ENCODE peak calls at places on chromosomes 16 and 17, in ten cellular contexts. D is heart right ventricle, K is GM20000, J is endothelial cell, L is left lung, N is left ventricle myocardium inferior, C is lower lobe of right lung, U is AG10803, H is PC-3, E is B cell. O is an unnamed sample.
A peak's percentile ranks its signal among the peaks of the same experiment; 100 is the strongest.

GRCh38 chr16:83717814-83718213 is 90.0 kb upstream of the HSBP1 start:
- DNase-seq in H (no peak), N (no peak), K (no peak), U (peak; percentile 86), D (peak; percentile 20), E (no peak), J (no peak), C (no peak), L (no peak), O (peak; percentile 61)

GRCh38 chr17:41212524-41213169 is 13.8 kb upstream of the KRTAP9-2 start:
- DNase-seq in D (no peak), E (no peak), U (no peak), C (no peak), N (no peak), K (no peak), J (no peak), H (peak; percentile 2), L (no peak), O (no peak)

GRCh38 chr16:24645739-24646645 is 83.5 kb upstream of the TNRC6A start:
- DNase-seq in U (peak; percentile 99), N (no peak), H (peak; percentile 98), L (no peak), K (no peak), J (no peak), D (no peak), C (no peak), E (no peak), O (peak; percentile 100)

GRCh38 chr17:60827920-60828319 is 150.3 kb downstream of the BCAS3 start:
- DNase-seq in L (no peak), U (peak; percentile 77), D (no peak), H (no peak), E (no peak), J (no peak), N (no peak), C (no peak), K (no peak), O (no peak)

GRCh38 chr16:88283596-88283995 is 99.2 kb upstream of the ZNF469 start:
- DNase-seq in E (no peak), C (no peak), H (no peak), U (no peak), K (no peak), J (no peak), L (no peak), N (peak; percentile 4), D (no peak), O (no peak)

GRCh38 chr16:51637744-51638100 is 486.7 kb upstream of the SALL1 start:
- DNase-seq in D (no peak), K (no peak), H (no peak), C (no peak), L (no peak), J (no peak), U (peak; percentile 11), N (no peak), E (no peak), O (no peak)

GRCh38 chr17:81011951-81012350 is 20.3 kb downstream of the CHMP6 start:
- DNase-seq in E (no peak), N (no peak), C (no peak), H (no peak), L (no peak), K (no peak), D (no peak), U (no peak), J (no peak), O (no peak)

GRCh38 chr16:87286839-87287626 is 30.2 kb downstream of the C16orf95 start:
- DNase-seq in L (no peak), K (no peak), U (no peak), D (no peak), C (no peak), E (no peak), J (no peak), H (no peak), N (no peak), O (no peak)

GRCh38 chr17:77036841-77037381 is 103.9 kb upstream of the SEC14L1 start:
- DNase-seq in D (no peak), J (no peak), N (peak; percentile 18), H (no peak), C (no peak), K (no peak), E (no peak), L (no peak), U (no peak), O (no peak)

GRCh38 chr17:76478730-76479514 is 11.5 kb downstream of the AANAT start:
- DNase-seq in C (no peak), L (no peak), K (no peak), E (no peak), N (no peak), U (no peak), J (no peak), D (no peak), H (no peak), O (no peak)

GRCh38 chr16:866252-866651 is 65.7 kb upstream of the GNG13 start:
- DNase-seq in C (no peak), H (no peak), K (no peak), E (no peak), U (no peak), L (no peak), J (no peak), D (no peak), N (no peak), O (no peak)

GRCh38 chr17:3852561-3852960 is 6.5 kb upstream of the NCBP3 start:
- DNase-seq in C (no peak), J (no peak), N (no peak), H (no peak), U (no peak), L (no peak), K (peak; percentile 13), E (no peak), D (no peak), O (no peak)

GRCh38 chr17:670286-670685 is 44.4 kb downstream of the VPS53 start:
- DNase-seq in E (no peak), C (no peak), J (no peak), K (no peak), L (no peak), N (no peak), U (no peak), H (no peak), D (no peak), O (no peak)

DNA sequence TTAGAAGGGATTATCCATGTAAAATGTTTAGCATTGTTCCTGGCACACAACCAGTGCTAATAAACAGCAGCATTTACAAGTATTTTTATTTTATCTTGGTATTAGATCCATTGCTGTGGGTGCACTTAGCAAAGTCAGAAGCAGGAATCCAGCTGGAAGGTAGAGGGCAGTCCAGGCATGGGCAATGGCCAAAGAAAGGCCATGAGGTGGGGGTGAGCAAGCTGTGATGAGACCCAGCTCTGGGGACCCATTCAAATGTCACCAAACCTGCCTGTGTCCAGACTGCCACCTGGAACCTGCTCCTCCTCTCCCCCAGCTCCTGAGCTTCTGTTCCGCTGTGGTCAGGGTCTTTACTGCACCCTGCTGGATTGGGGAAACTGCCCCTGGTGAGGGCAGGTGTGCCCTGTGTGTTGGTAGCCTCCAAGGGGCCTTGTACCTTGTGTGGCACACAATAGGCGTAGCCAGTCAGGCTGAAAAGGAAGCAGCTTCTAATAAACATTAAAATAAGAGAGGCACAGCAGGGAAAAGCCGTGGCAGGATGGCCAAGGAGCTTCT is 118.0 kb upstream of the CRHR1 start:
- DNase-seq in D (no peak), U (no peak), K (no peak), J (no peak), E (no peak), C (no peak), H (peak; percentile 17), N (no peak), L (no peak), O (no peak)
- TF ChIP-seq CTCF in D (no peak), U (no peak), K (no peak), J (no peak), E (no peak), C (no peak), H (peak; percentile 57), N (no peak), L (no peak), O (no peak)

GRCh38 chr16:17246974-17247718 is 223.6 kb downstream of the XYLT1 start:
- DNase-seq in K (no peak), J (no peak), U (no peak), C (no peak), N (no peak), L (no peak), D (no peak), H (no peak), E (no peak), O (no peak)

GRCh38 chr16:17245727-17246576 is 224.8 kb downstream of the XYLT1 start:
- DNase-seq in L (no peak), J (no peak), K (no peak), N (no peak), U (no peak), H (no peak), C (no peak), D (no peak), E (no peak), O (no peak)

GRCh38 chr16:17252064-17252463 is 218.7 kb downstream of the XYLT1 start:
- DNase-seq in J (no peak), D (no peak), L (no peak), E (no peak), K (no peak), H (no peak), U (peak; percentile 24), N (no peak), C (no peak), O (no peak)

GRCh38 chr16:17246577-17246885 is 224.2 kb downstream of the XYLT1 start:
- DNase-seq in L (no peak), H (no peak), N (no peak), K (no peak), J (no peak), U (no peak), E (no peak), C (no peak), D (no peak), O (no peak)

DNA sequence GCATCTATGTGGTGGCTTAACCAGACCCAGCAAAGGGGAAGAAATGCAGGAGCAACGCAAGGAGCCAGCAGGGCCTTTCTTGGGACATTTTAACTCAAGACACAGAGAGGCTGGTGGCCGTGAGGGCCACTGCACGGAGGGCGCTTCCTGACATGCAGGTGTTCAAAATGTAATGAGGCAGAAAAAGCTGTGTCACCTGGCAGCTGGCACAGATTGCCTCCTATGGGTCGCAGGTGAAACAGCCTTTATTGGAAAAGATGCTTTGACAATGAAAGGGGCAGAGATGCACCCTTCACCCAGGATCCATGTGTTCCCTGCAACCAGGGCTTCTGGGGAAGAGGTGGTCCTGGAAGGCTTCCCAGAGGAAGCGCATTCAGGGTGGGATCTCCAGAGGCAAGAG is 219.3 kb downstream of the XYLT1 start:
- DNase-seq in C (no peak), N (no peak), J (no peak), H (no peak), E (no peak), L (no peak), K (no peak), D (no peak), U (no peak), O (no peak)
- TF ChIP-seq CTCF in C (no peak), N (no peak), J (no peak), H (no peak), E (no peak), L (no peak), K (no peak), D (no peak), U (no peak), O (no peak)

GRCh38 chr17:75003070-75003956 is 9.2 kb upstream of the MRPL58 start:
- DNase-seq in H (no peak), D (no peak), J (no peak), E (no peak), L (no peak), N (no peak), U (no peak), C (no peak), K (peak; percentile 13), O (no peak)
- TF ChIP-seq CTCF in H (no peak), D (no peak), J (no peak), E (no peak), L (no peak), N (no peak), U (no peak), C (no peak), K (no peak), O (no peak)

GRCh38 chr16:12907670-12908233 is 6.4 kb downstream of the SHISA9 start:
- DNase-seq in C (no peak), D (no peak), L (no peak), K (no peak), H (peak; percentile 33), J (no peak), E (no peak), U (no peak), N (no peak), O (no peak)
- TF ChIP-seq CTCF in C (no peak), D (no peak), L (no peak), K (peak; percentile 3), H (peak; percentile 33), J (no peak), E (no peak), U (peak; percentile 33), N (no peak), O (no peak)